ENCODE peak calls at places on chromosomes 12 and 14, in five cellular contexts. One of them, this sample, is unnamed.
A peak's percentile ranks its signal among the peaks of the same experiment; 100 is the strongest.

GRCh38 chr12:2301531-2302461 is 249.0 kb downstream of the CACNA1C start:
- DNase-seq in lung: no peak
- DNase-seq in CD4-positive, CD25-positive, alpha-beta regulatory T cell: no peak
- DNase-seq in iPS DF 6.9: no peak
- DNase-seq in GM23248: peak; percentile 92
- DNase-seq in this sample: no peak

GRCh38 chr12:20058068-20058467 is 310.3 kb upstream of the PDE3A start:
- DNase-seq in GM23248: no peak
- DNase-seq in iPS DF 6.9: no peak
- DNase-seq in CD4-positive, CD25-positive, alpha-beta regulatory T cell: no peak
- DNase-seq in lung: no peak
- DNase-seq in this sample: no peak

GRCh38 chr12:95004610-95005009 is 1.1 kb upstream of the NDUFA12 start:
- DNase-seq in GM23248: peak; percentile 56
- DNase-seq in iPS DF 6.9: no peak
- DNase-seq in CD4-positive, CD25-positive, alpha-beta regulatory T cell: no peak
- DNase-seq in lung: no peak
- DNase-seq in this sample: no peak

GRCh38 chr12:89355243-89356068 is 3.2 kb upstream of the DUSP6 start:
- DNase-seq in iPS DF 6.9: no peak
- DNase-seq in lung: no peak
- DNase-seq in GM23248: no peak
- DNase-seq in CD4-positive, CD25-positive, alpha-beta regulatory T cell: no peak
- DNase-seq in this sample: no peak

GRCh38 chr12:1592444-1593231 is 1.7 kb downstream of the FBXL14 start:
- DNase-seq in lung: no peak
- DNase-seq in GM23248: peak; percentile 88
- DNase-seq in iPS DF 6.9: no peak
- DNase-seq in CD4-positive, CD25-positive, alpha-beta regulatory T cell: peak; percentile 67
- DNase-seq in this sample: no peak

GRCh38 chr12:38983117-38983571 is 77.8 kb upstream of the CPNE8 start:
- DNase-seq in lung: no peak
- DNase-seq in GM23248: no peak
- DNase-seq in CD4-positive, CD25-positive, alpha-beta regulatory T cell: no peak
- DNase-seq in iPS DF 6.9: no peak
- DNase-seq in this sample: no peak

GRCh38 chr12:10358969-10359368 is 30.9 kb downstream of the KLRK1 start:
- DNase-seq in CD4-positive, CD25-positive, alpha-beta regulatory T cell: no peak
- DNase-seq in lung: no peak
- DNase-seq in iPS DF 6.9: no peak
- DNase-seq in GM23248: no peak
- DNase-seq in this sample: no peak

GRCh38 chr12:28191690-28192089 is 1.4 kb downstream of the CCDC91 start:
- DNase-seq in GM23248: peak; percentile 49
- DNase-seq in CD4-positive, CD25-positive, alpha-beta regulatory T cell: peak; percentile 47
- DNase-seq in lung: no peak
- DNase-seq in iPS DF 6.9: no peak
- DNase-seq in this sample: no peak

DNA sequence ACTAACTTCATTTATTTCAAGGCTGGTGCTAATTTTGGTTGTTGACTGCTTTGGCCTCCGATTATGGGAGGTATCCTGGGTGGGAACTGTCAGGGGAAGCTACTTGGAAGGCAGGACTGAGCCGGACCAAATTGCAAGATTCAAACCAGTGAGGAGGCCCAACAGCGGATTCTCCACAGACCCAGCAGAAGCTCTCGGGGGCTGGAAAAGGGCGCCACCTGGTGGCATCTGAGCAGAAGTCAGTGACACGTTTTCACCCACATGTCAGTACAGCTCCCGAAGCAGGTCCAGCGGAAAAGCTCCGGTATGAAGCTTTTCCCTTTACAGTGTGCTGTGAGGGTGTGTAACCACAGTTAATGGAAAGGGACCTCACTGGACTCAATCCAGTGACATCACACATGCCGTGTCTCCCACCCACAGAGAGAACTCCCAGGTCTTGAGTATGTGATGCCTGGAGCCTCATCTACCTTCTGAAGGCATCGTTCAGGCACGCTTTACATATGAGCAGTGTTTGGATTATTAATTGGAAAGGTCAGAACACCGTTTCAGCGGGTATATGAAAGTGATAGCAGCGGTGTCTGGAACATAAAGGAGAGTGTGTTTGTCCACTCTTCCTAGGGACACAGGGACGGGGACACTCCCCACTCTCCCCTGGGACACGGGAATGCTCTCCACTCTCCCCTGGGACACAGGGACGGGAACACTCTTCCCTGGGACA is 3.6 kb upstream of the P2RX2 start:
- DNase-seq in CD4-positive, CD25-positive, alpha-beta regulatory T cell: peak; percentile 76
- DNase-seq in iPS DF 6.9: peak; percentile 82
- DNase-seq in GM23248: peak; percentile 86
- DNase-seq in lung: peak; percentile 80
- DNase-seq in this sample: peak; percentile 82
- H3K27me3 ChIP-seq in CD4-positive, CD25-positive, alpha-beta regulatory T cell: peaks cover 18% of the 10 kb centered on the region
- H3K27me3 ChIP-seq in iPS DF 6.9: peaks cover 28% of the 10 kb centered on the region
- H3K27me3 ChIP-seq in GM23248: peaks cover 42% of the 10 kb centered on the region
- H3K27me3 ChIP-seq in lung: peaks cover 5% of the 10 kb centered on the region
- H3K27me3 ChIP-seq in this sample: peaks cover 81% of the 10 kb centered on the region

DNA sequence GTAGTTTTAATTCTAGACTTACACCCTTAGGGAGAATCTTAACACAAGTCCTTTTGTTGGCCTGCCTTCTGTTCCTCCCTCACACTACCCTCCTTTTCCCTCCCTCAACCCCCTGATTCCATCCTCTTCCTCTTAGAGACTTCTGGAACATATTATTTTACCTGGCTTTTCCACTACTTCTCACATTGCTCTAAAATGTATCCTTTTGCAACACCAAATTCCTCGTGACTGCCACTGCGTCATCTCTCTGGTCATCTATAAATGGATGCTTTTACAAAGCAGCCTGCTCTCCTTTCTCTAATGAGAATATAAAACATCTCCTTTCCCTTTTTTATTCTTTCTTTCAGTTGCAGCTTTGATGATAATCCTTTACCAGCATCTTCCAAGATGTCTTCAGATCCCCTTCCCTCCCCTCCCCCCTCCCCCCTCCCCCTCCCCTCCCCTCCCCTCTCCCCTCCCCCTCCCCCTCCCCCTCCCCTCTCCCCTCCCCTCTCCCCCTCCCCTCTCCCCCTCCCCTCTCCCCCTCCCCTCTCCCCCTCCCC is 93.6 kb downstream of the DIP2B start:
- DNase-seq in lung: no peak
- DNase-seq in GM23248: peak; percentile 66
- DNase-seq in CD4-positive, CD25-positive, alpha-beta regulatory T cell: no peak
- DNase-seq in iPS DF 6.9: no peak
- DNase-seq in this sample: no peak
- H3K27me3 ChIP-seq in lung: no peaks in the 10 kb centered on the region
- H3K27me3 ChIP-seq in GM23248: no peaks in the 10 kb centered on the region
- H3K27me3 ChIP-seq in CD4-positive, CD25-positive, alpha-beta regulatory T cell: no peaks in the 10 kb centered on the region
- H3K27me3 ChIP-seq in iPS DF 6.9: no peaks in the 10 kb centered on the region
- H3K27me3 ChIP-seq in this sample: no peaks in the 10 kb centered on the region

DNA sequence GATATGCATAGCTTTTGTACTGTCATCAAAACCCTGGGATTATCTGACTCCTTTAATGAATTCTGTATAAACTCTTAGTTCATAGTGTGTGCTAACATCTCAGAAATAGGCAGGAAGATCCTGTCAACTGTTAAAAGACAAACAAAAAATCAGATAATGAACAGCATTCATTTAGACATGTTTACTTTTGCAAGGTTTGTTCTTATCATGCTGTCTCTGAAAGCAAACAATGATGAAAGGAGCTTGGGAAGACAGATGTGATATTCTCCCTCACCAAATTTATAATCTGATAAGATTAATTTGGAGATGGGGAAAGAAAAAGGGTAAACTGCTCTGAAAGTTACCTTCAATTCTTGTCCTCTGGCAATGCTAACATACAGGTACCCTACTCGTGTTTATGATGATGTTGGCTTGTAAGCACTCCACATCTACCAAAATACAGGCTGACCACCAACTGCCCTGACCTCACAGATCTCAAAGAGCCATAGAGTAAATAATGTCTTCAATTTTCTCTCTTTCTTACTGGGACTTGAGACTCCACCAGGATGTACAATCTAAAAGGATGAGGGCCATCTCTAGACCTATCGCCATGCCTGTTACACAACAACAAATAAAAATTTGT is 233.8 kb downstream of the SSPN start:
- DNase-seq in CD4-positive, CD25-positive, alpha-beta regulatory T cell: no peak
- DNase-seq in iPS DF 6.9: no peak
- DNase-seq in lung: no peak
- DNase-seq in GM23248: no peak
- DNase-seq in this sample: no peak
- H3K27me3 ChIP-seq in CD4-positive, CD25-positive, alpha-beta regulatory T cell: no peaks in the 10 kb centered on the region
- H3K27me3 ChIP-seq in iPS DF 6.9: no peaks in the 10 kb centered on the region
- H3K27me3 ChIP-seq in lung: no peaks in the 10 kb centered on the region
- H3K27me3 ChIP-seq in GM23248: no peaks in the 10 kb centered on the region
- H3K27me3 ChIP-seq in this sample: no peaks in the 10 kb centered on the region

GRCh38 chr14:104477117-104477623 is 102.4 kb upstream of the C14orf180 start:
- DNase-seq in iPS DF 6.9: no peak
- DNase-seq in lung: no peak
- DNase-seq in CD4-positive, CD25-positive, alpha-beta regulatory T cell: no peak
- DNase-seq in GM23248: no peak
- DNase-seq in this sample: no peak

GRCh38 chr14:104475802-104476201 is 103.8 kb upstream of the C14orf180 start:
- DNase-seq in CD4-positive, CD25-positive, alpha-beta regulatory T cell: no peak
- DNase-seq in lung: no peak
- DNase-seq in GM23248: no peak
- DNase-seq in iPS DF 6.9: no peak
- DNase-seq in this sample: no peak

GRCh38 chr14:104476437-104476836 is 103.1 kb upstream of the C14orf180 start:
- DNase-seq in GM23248: no peak
- DNase-seq in lung: no peak
- DNase-seq in CD4-positive, CD25-positive, alpha-beta regulatory T cell: no peak
- DNase-seq in iPS DF 6.9: no peak
- DNase-seq in this sample: no peak

GRCh38 chr14:104479901-104480300 is 99.7 kb upstream of the C14orf180 start:
- DNase-seq in iPS DF 6.9: no peak
- DNase-seq in GM23248: no peak
- DNase-seq in lung: no peak
- DNase-seq in CD4-positive, CD25-positive, alpha-beta regulatory T cell: no peak
- DNase-seq in this sample: no peak

GRCh38 chr14:104477804-104478375 is 101.7 kb upstream of the C14orf180 start:
- DNase-seq in GM23248: no peak
- DNase-seq in iPS DF 6.9: no peak
- DNase-seq in lung: no peak
- DNase-seq in CD4-positive, CD25-positive, alpha-beta regulatory T cell: no peak
- DNase-seq in this sample: no peak
- H3K27me3 ChIP-seq in GM23248: no peaks in the 10 kb centered on the region
- H3K27me3 ChIP-seq in iPS DF 6.9: no peaks in the 10 kb centered on the region
- H3K27me3 ChIP-seq in lung: no peaks in the 10 kb centered on the region
- H3K27me3 ChIP-seq in CD4-positive, CD25-positive, alpha-beta regulatory T cell: no peaks in the 10 kb centered on the region
- H3K27me3 ChIP-seq in this sample: peaks cover 10% of the 10 kb centered on the region

GRCh38 chr12:114440450-114441383 is 34.8 kb upstream of the TBX5 start:
- DNase-seq in CD4-positive, CD25-positive, alpha-beta regulatory T cell: no peak
- DNase-seq in iPS DF 6.9: no peak
- DNase-seq in lung: no peak
- DNase-seq in GM23248: peak; percentile 44
- DNase-seq in this sample: no peak
- H3K27me3 ChIP-seq in CD4-positive, CD25-positive, alpha-beta regulatory T cell: peaks cover 32% of the 10 kb centered on the region
- H3K27me3 ChIP-seq in iPS DF 6.9: peaks cover 91% of the 10 kb centered on the region
- H3K27me3 ChIP-seq in lung: peaks cover 18% of the 10 kb centered on the region
- H3K27me3 ChIP-seq in GM23248: peaks cover 23% of the 10 kb centered on the region
- H3K27me3 ChIP-seq in this sample: peaks cover 25% of the 10 kb centered on the region

GRCh38 chr12:3667485-3667884 is 85.4 kb downstream of the CRACR2A start:
- DNase-seq in CD4-positive, CD25-positive, alpha-beta regulatory T cell: no peak
- DNase-seq in lung: no peak
- DNase-seq in iPS DF 6.9: no peak
- DNase-seq in GM23248: no peak
- DNase-seq in this sample: no peak
- H3K27me3 ChIP-seq in CD4-positive, CD25-positive, alpha-beta regulatory T cell: no peaks in the 10 kb centered on the region
- H3K27me3 ChIP-seq in lung: no peaks in the 10 kb centered on the region
- H3K27me3 ChIP-seq in iPS DF 6.9: no peaks in the 10 kb centered on the region
- H3K27me3 ChIP-seq in GM23248: no peaks in the 10 kb centered on the region
- H3K27me3 ChIP-seq in this sample: no peaks in the 10 kb centered on the region

DNA sequence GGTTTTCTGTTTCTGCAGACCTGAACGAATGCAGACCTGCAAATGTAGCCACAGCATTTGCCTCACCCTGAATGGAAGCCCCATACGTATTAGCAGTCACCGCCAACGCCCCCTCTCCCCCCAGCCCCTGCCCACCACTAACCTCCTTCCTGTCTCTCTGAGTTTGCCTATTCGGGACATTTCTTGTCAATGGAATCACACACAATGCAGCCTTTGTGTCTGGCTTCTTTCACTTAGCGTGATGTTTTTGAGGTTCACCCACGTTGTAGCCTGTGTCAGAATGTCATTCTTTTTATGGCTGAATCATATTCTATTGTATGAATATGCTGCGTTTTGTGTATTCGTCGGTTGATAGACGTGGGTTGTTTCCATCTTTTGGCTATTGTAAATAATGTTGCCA is 178.6 kb downstream of the AACS start:
- DNase-seq in lung: no peak
- DNase-seq in CD4-positive, CD25-positive, alpha-beta regulatory T cell: no peak
- DNase-seq in GM23248: no peak
- DNase-seq in iPS DF 6.9: no peak
- DNase-seq in this sample: no peak
- H3K27me3 ChIP-seq in lung: no peaks in the 10 kb centered on the region
- H3K27me3 ChIP-seq in CD4-positive, CD25-positive, alpha-beta regulatory T cell: no peaks in the 10 kb centered on the region
- H3K27me3 ChIP-seq in GM23248: peaks cover 7% of the 10 kb centered on the region
- H3K27me3 ChIP-seq in iPS DF 6.9: no peaks in the 10 kb centered on the region
- H3K27me3 ChIP-seq in this sample: peaks cover 51% of the 10 kb centered on the region

This sample was measured in stomach.